ENCODE peak calls at places on chromosomes 13 and 19, in ten cellular contexts. B, K, I, C, Q, A, G, Y, X and O are unnamed samples.

GRCh38 chr13:113625965-113626661 is 31.9 kb downstream of the ATP4B start:
- DNase-seq in B (peak; percentile 57), K (no peak), I (no peak), C (no peak), Q (no peak), A (no peak), G (no peak), Y (no peak), X (no peak), O (no peak)

GRCh38 chr19:45351401-45351952 is 10.9 kb downstream of the KLC3 start:
- DNase-seq in B (no peak), K (no peak), I (no peak), C (no peak), Q (no peak), A (no peak), G (no peak), Y (no peak), X (no peak), O (no peak)

GRCh38 chr19:10808937-10809655 is 26.9 kb downstream of the TMED1 start:
- DNase-seq in B (peak; percentile 64), K (no peak), I (no peak), C (no peak), Q (no peak), A (peak; percentile 77), G (no peak), Y (peak; percentile 20), X (no peak), O (no peak)

GRCh38 chr13:96821381-96821780 is 172.9 kb downstream of the OXGR1 start:
- DNase-seq in B (no peak), K (no peak), I (no peak), C (no peak), Q (no peak), A (no peak), G (no peak), Y (no peak), X (no peak), O (no peak)

GRCh38 chr19:34475026-34475974 is 6.3 kb upstream of the WTIP start:
- DNase-seq in B (peak; percentile 68), K (no peak), I (no peak), C (peak; percentile 58), Q (no peak), A (no peak), G (no peak), Y (no peak), X (peak; percentile 5), O (no peak)

GRCh38 chr13:33262997-33263396 is 22.6 kb downstream of the STARD13 start:
- DNase-seq in B (no peak), K (no peak), I (no peak), C (no peak), Q (no peak), A (no peak), G (no peak), Y (no peak), X (no peak), O (no peak)

GRCh38 chr13:97834255-97834654 is 119.2 kb upstream of the IPO5 start:
- DNase-seq in B (no peak), K (no peak), I (peak; percentile 21), C (no peak), Q (no peak), A (no peak), G (no peak), Y (no peak), X (no peak), O (no peak)

GRCh38 chr19:33888665-33889064 is 92.0 kb downstream of the KCTD15 start:
- DNase-seq in B (no peak), K (no peak), I (no peak), C (no peak), Q (no peak), A (no peak), G (no peak), Y (no peak), X (no peak), O (no peak)

GRCh38 chr19:6481541-6482342 is at the start of gene DENND1C:
- DNase-seq in B (no peak), K (peak; percentile 53), I (no peak), C (no peak), Q (peak; percentile 60), A (peak; percentile 79), G (peak; percentile 68), Y (peak; percentile 61), X (no peak), O (peak; percentile 58)

GRCh38 chr13:27341616-27342015 is 71.0 kb downstream of the RASL11A start:
- DNase-seq in B (no peak), K (no peak), I (no peak), C (no peak), Q (no peak), A (no peak), G (no peak), Y (no peak), X (no peak), O (no peak)